ENCODE peak calls at places on chromosomes 11 and 22, in four cellular contexts. P is activated T-cell treated with anti-CD3 and anti-CD28 coated beads for 4 hours, U is nucleus accumbens, H is mesenchymal stem cell. O is an unnamed sample.

GRCh38 chr11:11998091-11998781 is 10.2 kb downstream of the DKK3 start:
- DNase-seq in U (no peak), H (peak; percentile 94), P (no peak), O (no peak)

GRCh38 chr11:42524534-42525227 is 787.1 kb upstream of the API5 start:
- DNase-seq in U (peak; percentile 37), P (no peak), H (peak; percentile 29), O (peak; percentile 85)

GRCh38 chr22:50546326-50547230 is 879 bp downstream of the KLHDC7B start:
- DNase-seq in P (no peak), H (no peak), U (no peak), O (no peak)

GRCh38 chr11:3219281-3219892 is 774 bp upstream of the MRGPRG start:
- DNase-seq in P (no peak), H (no peak), U (no peak), O (no peak)

GRCh38 chr11:2136952-2137201 is 2.3 kb downstream of the IGF2 start:
- DNase-seq in P (no peak), H (no peak), U (no peak), O (no peak)

GRCh38 chr22:41240377-41241132 is at the start of gene CHADL:
- DNase-seq in U (peak; percentile 96), H (no peak), P (no peak), O (no peak)

GRCh38 chr11:46936138-46937110 is at the start of gene CSTPP1:
- DNase-seq in U (peak; percentile 74), P (peak; percentile 94), H (peak; percentile 92), O (peak; percentile 96)

GRCh38 chr11:61533401-61533800 is 24.9 kb downstream of the LRRC10B start:
- DNase-seq in U (no peak), P (no peak), H (no peak), O (peak; percentile 67)

GRCh38 chr11:72227316-72228228 is 3.0 kb downstream of the INPPL1 start:
- DNase-seq in H (no peak), P (no peak), U (peak; percentile 46), O (peak; percentile 5)

GRCh38 chr11:8268530-8269461 is 5.1 kb upstream of the LMO1 start:
- DNase-seq in P (no peak), U (no peak), H (no peak), O (peak; percentile 48)

GRCh38 chr22:27780161-27780575 is 21.4 kb downstream of the MN1 start:
- DNase-seq in H (no peak), U (no peak), P (no peak), O (no peak)

GRCh38 chr11:66289548-66290331 is 797 bp upstream of the YIF1A start:
- DNase-seq in P (peak; percentile 64), U (no peak), H (no peak), O (peak; percentile 90)

GRCh38 chr11:103420593-103420992 is 311.4 kb downstream of the DYNC2H1 start:
- DNase-seq in H (peak; percentile 79), U (no peak), P (no peak), O (no peak)

GRCh38 chr11:833114-833791 is 501 bp downstream of the CD151 start:
- DNase-seq in U (no peak), P (no peak), H (peak; percentile 65), O (peak; percentile 86)

GRCh38 chr11:108112059-108112458 is 9.3 kb upstream of the ACAT1 start:
- DNase-seq in P (no peak), U (no peak), H (peak; percentile 64), O (no peak)

GRCh38 chr11:78282821-78283220 is 94.1 kb downstream of the USP35 start:
- DNase-seq in U (no peak), P (no peak), H (no peak), O (no peak)

GRCh38 chr22:19448076-19448607 is 631 bp upstream of the C22orf39 start:
- DNase-seq in U (peak; percentile 48), P (no peak), H (peak; percentile 76), O (peak; percentile 72)

GRCh38 chr11:27699926-27700350 is 317 bp downstream of the BDNF start:
- DNase-seq in P (no peak), U (no peak), H (no peak), O (no peak)

GRCh38 chr11:65964906-65965305 is 3.4 kb downstream of the SART1 start:
- DNase-seq in P (no peak), U (no peak), H (no peak), O (no peak)

GRCh38 chr22:17845790-17846189 is 71.5 kb upstream of the BID start:
- DNase-seq in H (no peak), P (no peak), U (peak; percentile 33), O (no peak)

GRCh38 chr22:38250642-38251354 is 22.0 kb downstream of the TMEM184B start:
- DNase-seq in P (no peak), U (no peak), H (no peak), O (no peak)

GRCh38 chr22:35537252-35537651 is 3.4 kb upstream of the RASD2 start:
- DNase-seq in P (no peak), U (no peak), H (no peak), O (no peak)

GRCh38 chr11:70000228-70000627 is 77.9 kb upstream of the ANO1 start:
- DNase-seq in U (no peak), P (no peak), H (no peak), O (no peak)

GRCh38 chr22:34814260-34814659 is 251.7 kb upstream of the ISX start:
- DNase-seq in P (no peak), U (no peak), H (peak; percentile 23), O (peak; percentile 21)

GRCh38 chr22:26550498-26551033 is 38.3 kb upstream of the TFIP11 start:
- DNase-seq in U (peak; percentile 37), P (no peak), H (peak; percentile 87), O (no peak)

GRCh38 chr11:118353084-118353710 is 6.2 kb upstream of the UBE4A start:
- DNase-seq in U (no peak), H (peak; percentile 34), P (no peak), O (peak; percentile 34)

GRCh38 chr11:112172362-112172994 is 2.8 kb upstream of the BCO2 start:
- DNase-seq in H (no peak), U (no peak), P (no peak), O (no peak)

GRCh38 chr11:10742460-10743208 is 8.4 kb upstream of the CTR9 start:
- DNase-seq in H (peak; percentile 72), P (no peak), U (no peak), O (peak; percentile 31)

GRCh38 chr11:10526974-10527918 is 13.7 kb downstream of the RNF141 start:
- DNase-seq in P (no peak), U (peak; percentile 43), H (peak; percentile 32), O (no peak)

GRCh38 chr11:93652161-93652597 is 9.3 kb upstream of the CEP295 start:
- DNase-seq in U (no peak), H (peak; percentile 49), P (peak; percentile 10), O (peak; percentile 43)

GRCh38 chr11:112526699-112527410 is 266.2 kb upstream of the PLET1 start:
- DNase-seq in P (no peak), H (peak; percentile 51), U (no peak), O (peak; percentile 25)

GRCh38 chr11:7175007-7175406 is 76.7 kb upstream of the SYT9 start:
- DNase-seq in P (no peak), H (no peak), U (no peak), O (no peak)

GRCh38 chr11:116791813-116792143 is at the start of gene APOA5:
- DNase-seq in H (no peak), U (no peak), P (no peak), O (no peak)

GRCh38 chr22:31911565-31912401 is 32.6 kb upstream of the YWHAH start:
- DNase-seq in P (no peak), H (no peak), U (no peak), O (peak; percentile 68)

GRCh38 chr11:1391165-1392010 is 1.7 kb downstream of the BRSK2 start:
- DNase-seq in H (no peak), P (no peak), U (peak; percentile 60), O (no peak)

GRCh38 chr11:26028294-26028954 is 303.5 kb upstream of the ANO3 start:
- DNase-seq in H (peak; percentile 88), U (no peak), P (no peak), O (peak; percentile 8)

GRCh38 chr11:102530558-102530957 is at the start of gene MMP7:
- DNase-seq in U (no peak), H (peak; percentile 56), P (no peak), O (peak; percentile 21)

GRCh38 chr11:68271023-68271780 is 571 bp downstream of the C11orf24 start:
- DNase-seq in U (no peak), H (peak; percentile 91), P (peak; percentile 39), O (peak; percentile 83)

O was measured in hepatocyte.